ENCODE peak calls at places on chromosomes 6 and 20, in ten cellular contexts. One of them, this sample, is unnamed.

GRCh38 chr6:36977470-36977941 is 8.5 kb downstream of the MTCH1 start:
- DNase-seq in GM12865: peak
- DNase-seq in cardiac muscle cell: no peak
- DNase-seq in fibroblast of the aortic adventitia: no peak
- DNase-seq in MM.1S: no peak
- DNase-seq in Peyer's patch: no peak
- DNase-seq in heart left ventricle: no peak
- DNase-seq in mucosa of descending colon: no peak
- DNase-seq in NB4: peak
- DNase-seq in A549: no peak
- DNase-seq in this sample: peak

GRCh38 chr20:13008761-13009681 is at the start of gene SPTLC3:
- DNase-seq in GM12865: no peak
- DNase-seq in cardiac muscle cell: peak
- DNase-seq in fibroblast of the aortic adventitia: peak
- DNase-seq in MM.1S: no peak
- DNase-seq in Peyer's patch: no peak
- DNase-seq in heart left ventricle: peak
- DNase-seq in mucosa of descending colon: peak
- DNase-seq in NB4: peak
- DNase-seq in A549: no peak
- DNase-seq in this sample: peak

GRCh38 chr6:33088931-33089640 is 13.3 kb downstream of the HLA-DPB1 start:
- DNase-seq in GM12865: no peak
- DNase-seq in cardiac muscle cell: peak
- DNase-seq in fibroblast of the aortic adventitia: no peak
- DNase-seq in MM.1S: no peak
- DNase-seq in Peyer's patch: no peak
- DNase-seq in heart left ventricle: no peak
- DNase-seq in mucosa of descending colon: no peak
- DNase-seq in NB4: no peak
- DNase-seq in A549: no peak
- DNase-seq in this sample: no peak

GRCh38 chr6:131107166-131107565 is 28.1 kb upstream of the AKAP7 start:
- DNase-seq in GM12865: no peak
- DNase-seq in cardiac muscle cell: peak
- DNase-seq in fibroblast of the aortic adventitia: peak
- DNase-seq in MM.1S: no peak
- DNase-seq in Peyer's patch: no peak
- DNase-seq in heart left ventricle: no peak
- DNase-seq in mucosa of descending colon: no peak
- DNase-seq in NB4: no peak
- DNase-seq in A549: peak
- DNase-seq in this sample: peak

GRCh38 chr6:134607411-134607810 is 289.5 kb upstream of the SGK1 start:
- DNase-seq in GM12865: no peak
- DNase-seq in cardiac muscle cell: peak
- DNase-seq in fibroblast of the aortic adventitia: no peak
- DNase-seq in MM.1S: no peak
- DNase-seq in Peyer's patch: no peak
- DNase-seq in heart left ventricle: no peak
- DNase-seq in mucosa of descending colon: no peak
- DNase-seq in NB4: no peak
- DNase-seq in A549: no peak
- DNase-seq in this sample: no peak

GRCh38 chr6:168393126-168393870 is 47.7 kb upstream of the SMOC2 start:
- DNase-seq in GM12865: no peak
- DNase-seq in cardiac muscle cell: no peak
- DNase-seq in fibroblast of the aortic adventitia: no peak
- DNase-seq in MM.1S: no peak
- DNase-seq in Peyer's patch: no peak
- DNase-seq in heart left ventricle: no peak
- DNase-seq in mucosa of descending colon: no peak
- DNase-seq in NB4: no peak
- DNase-seq in A549: no peak
- DNase-seq in this sample: no peak

GRCh38 chr6:20169786-20170185 is 42.5 kb downstream of the MBOAT1 start:
- DNase-seq in GM12865: no peak
- DNase-seq in cardiac muscle cell: no peak
- DNase-seq in fibroblast of the aortic adventitia: peak
- DNase-seq in MM.1S: no peak
- DNase-seq in Peyer's patch: no peak
- DNase-seq in heart left ventricle: no peak
- DNase-seq in mucosa of descending colon: no peak
- DNase-seq in NB4: peak
- DNase-seq in A549: no peak
- DNase-seq in this sample: no peak

GRCh38 chr6:217048-217659 is 75.1 kb upstream of the DUSP22 start:
- DNase-seq in GM12865: peak
- DNase-seq in cardiac muscle cell: no peak
- DNase-seq in fibroblast of the aortic adventitia: no peak
- DNase-seq in MM.1S: peak
- DNase-seq in Peyer's patch: peak
- DNase-seq in heart left ventricle: no peak
- DNase-seq in mucosa of descending colon: peak
- DNase-seq in NB4: peak
- DNase-seq in A549: peak
- DNase-seq in this sample: peak

GRCh38 chr6:139369568-139370046 is 4.8 kb downstream of the CITED2 start:
- DNase-seq in GM12865: peak
- DNase-seq in cardiac muscle cell: peak
- DNase-seq in fibroblast of the aortic adventitia: peak
- DNase-seq in MM.1S: peak
- DNase-seq in Peyer's patch: no peak
- DNase-seq in heart left ventricle: no peak
- DNase-seq in mucosa of descending colon: no peak
- DNase-seq in NB4: peak
- DNase-seq in A549: peak
- DNase-seq in this sample: no peak

GRCh38 chr6:36387440-36388303 is at the start of gene ETV7:
- DNase-seq in GM12865: peak
- DNase-seq in cardiac muscle cell: peak
- DNase-seq in fibroblast of the aortic adventitia: peak
- DNase-seq in MM.1S: peak
- DNase-seq in Peyer's patch: no peak
- DNase-seq in heart left ventricle: peak
- DNase-seq in mucosa of descending colon: peak
- DNase-seq in NB4: peak
- DNase-seq in A549: no peak
- DNase-seq in this sample: peak

GRCh38 chr6:125839471-125839870 is 48.7 kb downstream of the NCOA7 start:
- DNase-seq in GM12865: no peak
- DNase-seq in cardiac muscle cell: peak
- DNase-seq in fibroblast of the aortic adventitia: no peak
- DNase-seq in MM.1S: no peak
- DNase-seq in Peyer's patch: no peak
- DNase-seq in heart left ventricle: no peak
- DNase-seq in mucosa of descending colon: no peak
- DNase-seq in NB4: no peak
- DNase-seq in A549: no peak
- DNase-seq in this sample: no peak

GRCh38 chr20:47126709-47127108 is 229.8 kb downstream of the ZMYND8 start:
- DNase-seq in GM12865: no peak
- DNase-seq in cardiac muscle cell: peak
- DNase-seq in fibroblast of the aortic adventitia: peak
- DNase-seq in MM.1S: no peak
- DNase-seq in Peyer's patch: no peak
- DNase-seq in heart left ventricle: no peak
- DNase-seq in mucosa of descending colon: no peak
- DNase-seq in NB4: no peak
- DNase-seq in A549: no peak
- DNase-seq in this sample: no peak

DNA sequence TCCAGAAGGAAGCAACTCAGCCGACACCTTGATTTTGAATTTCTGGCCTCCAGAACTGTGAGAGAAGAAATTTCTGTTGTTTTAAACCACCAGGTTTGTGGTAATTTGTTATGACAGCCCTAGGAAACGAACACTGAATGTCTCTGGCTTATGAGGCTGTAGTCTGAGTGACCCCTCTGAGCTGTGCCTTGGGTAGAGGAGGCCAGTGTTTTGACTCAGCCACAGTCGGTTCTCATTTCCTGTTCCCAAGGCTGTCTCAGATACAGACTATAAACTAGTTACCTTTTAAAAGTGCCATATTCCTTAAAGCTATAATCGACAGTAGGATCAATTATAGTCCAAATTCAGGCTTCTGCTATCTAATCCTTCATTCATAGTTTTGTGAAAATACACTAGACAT is 391.2 kb upstream of the MAP3K7 start:
- DNase-seq in GM12865: peak
- DNase-seq in cardiac muscle cell: no peak
- DNase-seq in fibroblast of the aortic adventitia: no peak
- DNase-seq in MM.1S: no peak
- DNase-seq in Peyer's patch: no peak
- DNase-seq in heart left ventricle: no peak
- DNase-seq in mucosa of descending colon: no peak
- DNase-seq in NB4: no peak
- DNase-seq in A549: no peak
- DNase-seq in this sample: no peak
- H3K4me3 ChIP-seq in GM12865: no peak
- H3K4me3 ChIP-seq in cardiac muscle cell: no peak
- H3K4me3 ChIP-seq in fibroblast of the aortic adventitia: no peak
- H3K4me3 ChIP-seq in MM.1S: no peak
- H3K4me3 ChIP-seq in Peyer's patch: no peak
- H3K4me3 ChIP-seq in heart left ventricle: no peak
- H3K4me3 ChIP-seq in mucosa of descending colon: no peak
- H3K4me3 ChIP-seq in NB4: no peak
- H3K4me3 ChIP-seq in A549: no peak
- H3K4me3 ChIP-seq in this sample: no peak

DNA sequence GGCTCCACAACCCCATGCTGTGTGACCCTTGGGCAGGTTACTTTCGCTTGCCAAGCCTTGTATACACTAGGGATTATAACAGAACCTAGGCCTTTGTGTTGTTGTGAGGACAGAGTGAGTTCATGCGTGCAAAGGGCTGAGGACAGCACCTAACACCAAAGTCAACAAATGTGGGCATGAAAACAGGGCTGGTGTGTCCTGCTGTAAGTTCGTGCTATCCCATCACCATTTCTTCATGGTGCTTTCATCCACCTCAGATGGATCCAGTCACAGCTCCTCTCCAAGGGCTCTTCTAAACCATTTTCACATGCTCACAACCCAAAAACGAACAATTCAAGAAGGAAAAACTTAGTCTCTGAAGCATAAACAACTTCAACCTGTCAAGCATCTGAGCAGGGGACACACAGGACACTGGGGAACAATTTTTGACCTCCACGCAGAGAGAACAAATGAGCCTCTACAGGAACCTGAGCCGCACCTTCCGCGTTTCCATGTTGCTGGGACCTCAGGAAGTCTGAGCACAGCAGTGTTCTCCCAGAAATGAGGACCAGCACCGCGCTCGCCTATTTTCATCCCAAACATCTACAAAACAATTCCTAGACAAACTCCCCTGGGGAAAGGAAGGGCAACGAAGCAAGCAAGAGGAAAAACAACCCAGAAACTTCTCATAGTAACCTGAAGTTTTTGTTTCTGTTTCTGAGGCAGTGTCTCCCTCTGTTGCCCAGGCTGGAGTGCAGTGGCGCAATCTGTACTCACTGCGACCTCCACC is 3.1 kb downstream of the LRP11 start:
- DNase-seq in GM12865: no peak
- DNase-seq in cardiac muscle cell: no peak
- DNase-seq in fibroblast of the aortic adventitia: no peak
- DNase-seq in MM.1S: no peak
- DNase-seq in Peyer's patch: no peak
- DNase-seq in heart left ventricle: no peak
- DNase-seq in mucosa of descending colon: no peak
- DNase-seq in NB4: peak
- DNase-seq in A549: no peak
- DNase-seq in this sample: no peak
- TF ChIP-seq CTCF in GM12865: no peak
- TF ChIP-seq CTCF in cardiac muscle cell: no peak
- TF ChIP-seq CTCF in fibroblast of the aortic adventitia: no peak
- TF ChIP-seq CTCF in MM.1S: no peak
- TF ChIP-seq CTCF in Peyer's patch: no peak
- TF ChIP-seq CTCF in heart left ventricle: no peak
- TF ChIP-seq CTCF in mucosa of descending colon: no peak
- TF ChIP-seq CTCF in NB4: no peak
- TF ChIP-seq CTCF in A549: peak
- TF ChIP-seq CTCF in this sample: no peak

DNA sequence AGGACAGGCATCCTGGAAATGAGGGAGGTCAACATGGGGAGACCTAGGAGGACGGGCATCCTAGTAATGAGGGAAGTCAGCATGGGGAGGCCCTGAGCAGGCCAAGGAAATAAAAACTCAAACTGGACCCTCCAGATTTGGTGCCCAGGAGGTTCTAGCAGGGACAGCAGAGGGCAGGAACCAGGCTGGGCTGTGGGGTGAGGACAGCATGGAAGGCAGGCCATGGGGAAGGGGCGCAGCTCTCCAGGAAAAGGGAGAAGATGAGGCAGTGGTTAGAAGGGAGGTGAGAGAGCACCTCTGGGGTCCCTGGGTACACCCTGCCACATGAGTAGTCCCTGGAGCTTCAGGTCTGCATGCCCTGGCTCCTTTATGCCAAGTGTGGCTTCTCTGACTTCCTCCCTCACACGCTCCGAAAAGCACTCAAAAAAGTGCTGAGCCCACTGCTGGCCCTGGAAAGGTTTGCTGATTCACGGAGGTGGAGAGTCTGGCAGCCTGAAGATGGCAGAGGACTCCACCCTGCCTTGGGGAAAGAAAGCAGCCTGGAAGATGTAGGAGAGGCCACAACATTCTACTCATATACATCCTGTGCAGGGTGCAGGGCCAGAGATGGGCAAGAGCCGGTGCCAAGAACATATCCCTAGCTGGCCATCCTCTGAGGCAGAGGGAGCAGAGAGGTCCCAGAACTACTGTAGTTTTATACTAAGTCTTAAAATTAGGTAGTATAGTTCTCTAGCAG is 154.9 kb downstream of the MRPL14 start:
- DNase-seq in GM12865: no peak
- DNase-seq in cardiac muscle cell: no peak
- DNase-seq in fibroblast of the aortic adventitia: peak
- DNase-seq in MM.1S: no peak
- DNase-seq in Peyer's patch: no peak
- DNase-seq in heart left ventricle: no peak
- DNase-seq in mucosa of descending colon: no peak
- DNase-seq in NB4: no peak
- DNase-seq in A549: no peak
- DNase-seq in this sample: no peak
- H3K4me3 ChIP-seq in GM12865: no peak
- H3K4me3 ChIP-seq in cardiac muscle cell: no peak
- H3K4me3 ChIP-seq in fibroblast of the aortic adventitia: no peak
- H3K4me3 ChIP-seq in MM.1S: no peak
- H3K4me3 ChIP-seq in Peyer's patch: no peak
- H3K4me3 ChIP-seq in heart left ventricle: no peak
- H3K4me3 ChIP-seq in mucosa of descending colon: no peak
- H3K4me3 ChIP-seq in NB4: no peak
- H3K4me3 ChIP-seq in A549: no peak
- H3K4me3 ChIP-seq in this sample: no peak

DNA sequence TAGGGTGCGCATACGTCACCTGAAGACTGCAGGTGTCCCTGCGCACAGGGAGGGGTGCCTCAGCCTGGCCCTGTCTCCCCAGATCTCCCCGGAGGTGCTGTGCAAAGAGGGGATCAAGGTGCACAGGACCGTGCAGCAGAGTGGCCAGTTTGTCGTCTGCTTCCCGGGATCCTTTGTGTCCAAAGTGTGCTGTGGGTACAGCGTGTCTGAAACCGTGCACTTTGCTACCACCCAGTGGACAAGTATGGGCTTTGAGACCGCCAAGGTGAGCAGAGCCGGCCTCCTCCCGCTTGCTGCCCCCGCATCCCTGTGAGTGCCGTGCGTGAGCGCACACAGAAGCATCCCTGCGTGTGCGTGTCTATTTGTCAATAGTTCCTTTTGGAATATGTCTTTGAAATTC is 150.7 kb downstream of the DTNBP1 start:
- DNase-seq in GM12865: no peak
- DNase-seq in cardiac muscle cell: no peak
- DNase-seq in fibroblast of the aortic adventitia: no peak
- DNase-seq in MM.1S: no peak
- DNase-seq in Peyer's patch: no peak
- DNase-seq in heart left ventricle: no peak
- DNase-seq in mucosa of descending colon: peak
- DNase-seq in NB4: peak
- DNase-seq in A549: peak
- DNase-seq in this sample: no peak
- TF ChIP-seq CTCF in GM12865: no peak
- TF ChIP-seq CTCF in cardiac muscle cell: peak
- TF ChIP-seq CTCF in fibroblast of the aortic adventitia: no peak
- TF ChIP-seq CTCF in MM.1S: no peak
- TF ChIP-seq CTCF in Peyer's patch: no peak
- TF ChIP-seq CTCF in heart left ventricle: peak
- TF ChIP-seq CTCF in mucosa of descending colon: no peak
- TF ChIP-seq CTCF in NB4: peak
- TF ChIP-seq CTCF in A549: peak
- TF ChIP-seq CTCF in this sample: no peak

This sample was measured in GM06990.